ENCODE peak calls at places on chromosomes 4 and X, in ten cellular contexts. F, A, Z, N, K, J, D, B, M and P are unnamed samples.

GRCh38 chr4:150038335-150039076 is 39.7 kb upstream of the DCLK2 start:
- DNase-seq in F (no peak), Z (no peak), D (no peak), N (no peak), J (no peak), A (no peak), M (no peak), B (no peak), K (no peak), P (no peak)

GRCh38 chr4:166501941-166502382 is 628.9 kb downstream of the TLL1 start:
- DNase-seq in F (no peak), N (no peak), K (peak), Z (no peak), B (no peak), A (peak), D (no peak), M (no peak), J (peak), P (no peak)

GRCh38 chrX:72392816-72393800 is 87.4 kb upstream of the CITED1 start:
- DNase-seq in J (no peak), A (no peak), N (no peak), D (no peak), M (no peak), F (no peak), K (no peak), B (no peak), Z (no peak), P (no peak)

GRCh38 chr4:168309781-168310180 is 8.8 kb downstream of the DDX60 start:
- DNase-seq in M (no peak), B (no peak), D (no peak), A (no peak), K (no peak), F (no peak), Z (no peak), J (no peak), N (no peak), P (no peak)

GRCh38 chrX:24860140-24860539 is 155.6 kb downstream of the ARX start:
- DNase-seq in J (no peak), N (no peak), A (no peak), K (no peak), F (no peak), D (no peak), Z (no peak), B (no peak), M (no peak), P (no peak)

GRCh38 chr4:71094201-71094600 is 100.8 kb downstream of the DCK start:
- DNase-seq in B (no peak), J (no peak), M (no peak), K (no peak), A (no peak), Z (no peak), N (no peak), F (no peak), D (no peak), P (no peak)

GRCh38 chr4:41573458-41574129 is 35.6 kb downstream of the LIMCH1 start:
- DNase-seq in Z (no peak), N (no peak), B (no peak), K (no peak), D (no peak), J (no peak), M (no peak), A (no peak), F (no peak), P (no peak)

GRCh38 chrX:40150503-40150902 is 52.7 kb upstream of the BCOR start:
- DNase-seq in K (no peak), F (no peak), A (no peak), N (no peak), D (no peak), J (no peak), B (no peak), M (no peak), Z (no peak), P (no peak)

GRCh38 chrX:8052909-8053308 is 118.2 kb downstream of the VCX2 start:
- DNase-seq in N (no peak), D (no peak), K (no peak), J (no peak), F (no peak), A (no peak), Z (no peak), M (no peak), B (no peak), P (no peak)

GRCh38 chr4:110619401-110620247 is 3.3 kb downstream of the PITX2 start:
- DNase-seq in Z (no peak), J (peak), N (no peak), F (no peak), A (no peak), K (no peak), B (no peak), D (no peak), M (no peak), P (no peak)

GRCh38 chr4:125319311-125319710 is 4.6 kb downstream of the FAT4 start:
- DNase-seq in M (no peak), N (no peak), K (no peak), D (no peak), F (no peak), J (no peak), B (peak), A (no peak), Z (no peak), P (no peak)

GRCh38 chr4:149768477-149768876 is 47.2 kb downstream of the IQCM start:
- DNase-seq in Z (no peak), K (no peak), D (no peak), F (no peak), M (no peak), J (no peak), A (no peak), N (no peak), B (no peak), P (no peak)

GRCh38 chrX:109943092-109943739 is 59.7 kb upstream of the TMEM164 start:
- DNase-seq in K (no peak), J (peak), F (no peak), D (no peak), N (no peak), M (no peak), B (no peak), Z (no peak), A (no peak), P (no peak)

GRCh38 chrX:12441376-12442128 is 303.3 kb downstream of the FRMPD4 start:
- DNase-seq in A (no peak), Z (no peak), J (no peak), F (no peak), M (no peak), D (no peak), B (peak), K (no peak), N (no peak), P (no peak)

GRCh38 chrX:45801554-45801953 is 600.9 kb upstream of the DIPK2B start:
- DNase-seq in A (no peak), Z (no peak), J (no peak), B (peak), D (peak), K (no peak), N (no peak), F (no peak), M (no peak), P (no peak)